ENCODE peak calls at places on chromosome 2, in eight cellular contexts. One of them, this sample, is unnamed.

GRCh38 chr2:72629062-72629461 is 196.8 kb downstream of the EXOC6B start:
- DNase-seq in colonic mucosa: no peak
- DNase-seq in neural progenitor cell: no peak
- DNase-seq in GM23248: peak
- DNase-seq in HCT116: no peak
- DNase-seq in NT2/D1: no peak
- DNase-seq in mesendoderm: no peak
- DNase-seq in adipocyte: peak
- DNase-seq in this sample: no peak

GRCh38 chr2:238793351-238793750 is 54.5 kb upstream of the TWIST2 start:
- DNase-seq in colonic mucosa: no peak
- DNase-seq in neural progenitor cell: no peak
- DNase-seq in GM23248: no peak
- DNase-seq in HCT116: no peak
- DNase-seq in NT2/D1: no peak
- DNase-seq in mesendoderm: no peak
- DNase-seq in adipocyte: no peak
- DNase-seq in this sample: no peak

GRCh38 chr2:130986890-130987493 is 106.3 kb downstream of the FAM168B start:
- DNase-seq in colonic mucosa: no peak
- DNase-seq in neural progenitor cell: no peak
- DNase-seq in GM23248: no peak
- DNase-seq in HCT116: no peak
- DNase-seq in NT2/D1: no peak
- DNase-seq in mesendoderm: no peak
- DNase-seq in adipocyte: no peak
- DNase-seq in this sample: no peak

GRCh38 chr2:56741601-56742102 is 557.9 kb downstream of the CCDC85A start:
- DNase-seq in colonic mucosa: no peak
- DNase-seq in neural progenitor cell: no peak
- DNase-seq in GM23248: peak
- DNase-seq in HCT116: peak
- DNase-seq in NT2/D1: peak
- DNase-seq in mesendoderm: peak
- DNase-seq in adipocyte: peak
- DNase-seq in this sample: no peak

GRCh38 chr2:174597347-174598047 is at the start of gene WIPF1:
- DNase-seq in colonic mucosa: peak
- DNase-seq in neural progenitor cell: no peak
- DNase-seq in GM23248: peak
- DNase-seq in HCT116: no peak
- DNase-seq in NT2/D1: no peak
- DNase-seq in mesendoderm: no peak
- DNase-seq in adipocyte: peak
- DNase-seq in this sample: no peak

GRCh38 chr2:58448065-58448507 is 207.0 kb upstream of the FANCL start:
- DNase-seq in colonic mucosa: peak
- DNase-seq in neural progenitor cell: peak
- DNase-seq in GM23248: peak
- DNase-seq in HCT116: peak
- DNase-seq in NT2/D1: peak
- DNase-seq in mesendoderm: peak
- DNase-seq in adipocyte: peak
- DNase-seq in this sample: peak

GRCh38 chr2:199443589-199444130 is 14.1 kb downstream of the SATB2 start:
- DNase-seq in colonic mucosa: no peak
- DNase-seq in neural progenitor cell: no peak
- DNase-seq in GM23248: peak
- DNase-seq in HCT116: no peak
- DNase-seq in NT2/D1: no peak
- DNase-seq in mesendoderm: no peak
- DNase-seq in adipocyte: peak
- DNase-seq in this sample: no peak

GRCh38 chr2:213238753-213239591 is 45.3 kb upstream of the SPAG16 start:
- DNase-seq in colonic mucosa: no peak
- DNase-seq in neural progenitor cell: no peak
- DNase-seq in GM23248: peak
- DNase-seq in HCT116: peak
- DNase-seq in NT2/D1: no peak
- DNase-seq in mesendoderm: no peak
- DNase-seq in adipocyte: peak
- DNase-seq in this sample: no peak

GRCh38 chr2:75632091-75632704 is 14.4 kb upstream of the MRPL19 start:
- DNase-seq in colonic mucosa: no peak
- DNase-seq in neural progenitor cell: no peak
- DNase-seq in GM23248: peak
- DNase-seq in HCT116: no peak
- DNase-seq in NT2/D1: no peak
- DNase-seq in mesendoderm: peak
- DNase-seq in adipocyte: peak
- DNase-seq in this sample: no peak

GRCh38 chr2:150355440-150355839 is 132.0 kb downstream of the RND3 start:
- DNase-seq in colonic mucosa: no peak
- DNase-seq in neural progenitor cell: no peak
- DNase-seq in GM23248: no peak
- DNase-seq in HCT116: no peak
- DNase-seq in NT2/D1: no peak
- DNase-seq in mesendoderm: peak
- DNase-seq in adipocyte: no peak
- DNase-seq in this sample: no peak

GRCh38 chr2:161019311-161019710 is 140.9 kb upstream of the TANK start:
- DNase-seq in colonic mucosa: no peak
- DNase-seq in neural progenitor cell: no peak
- DNase-seq in GM23248: no peak
- DNase-seq in HCT116: no peak
- DNase-seq in NT2/D1: no peak
- DNase-seq in mesendoderm: no peak
- DNase-seq in adipocyte: no peak
- DNase-seq in this sample: no peak

GRCh38 chr2:47119001-47119400 is 36.1 kb downstream of the STPG4 start:
- DNase-seq in colonic mucosa: no peak
- DNase-seq in neural progenitor cell: no peak
- DNase-seq in GM23248: peak
- DNase-seq in HCT116: no peak
- DNase-seq in NT2/D1: no peak
- DNase-seq in mesendoderm: no peak
- DNase-seq in adipocyte: peak
- DNase-seq in this sample: no peak

GRCh38 chr2:7012141-7012809 is 95.1 kb downstream of the RNF144A start:
- DNase-seq in colonic mucosa: no peak
- DNase-seq in neural progenitor cell: no peak
- DNase-seq in GM23248: peak
- DNase-seq in HCT116: no peak
- DNase-seq in NT2/D1: no peak
- DNase-seq in mesendoderm: no peak
- DNase-seq in adipocyte: peak
- DNase-seq in this sample: no peak

GRCh38 chr2:32902986-32903385 is 43.8 kb upstream of the LTBP1 start:
- DNase-seq in colonic mucosa: no peak
- DNase-seq in neural progenitor cell: no peak
- DNase-seq in GM23248: no peak
- DNase-seq in HCT116: no peak
- DNase-seq in NT2/D1: no peak
- DNase-seq in mesendoderm: no peak
- DNase-seq in adipocyte: no peak
- DNase-seq in this sample: no peak

GRCh38 chr2:36403675-36404230 is 48.2 kb downstream of the CRIM1 start:
- DNase-seq in colonic mucosa: no peak
- DNase-seq in neural progenitor cell: no peak
- DNase-seq in GM23248: peak
- DNase-seq in HCT116: peak
- DNase-seq in NT2/D1: no peak
- DNase-seq in mesendoderm: peak
- DNase-seq in adipocyte: peak
- DNase-seq in this sample: no peak
- H3K4me3 ChIP-seq in colonic mucosa: no peak
- H3K4me3 ChIP-seq in neural progenitor cell: no peak
- H3K4me3 ChIP-seq in GM23248: no peak
- H3K4me3 ChIP-seq in HCT116: peak
- H3K4me3 ChIP-seq in NT2/D1: no peak
- H3K4me3 ChIP-seq in mesendoderm: no peak
- H3K4me3 ChIP-seq in adipocyte: no peak
- H3K4me3 ChIP-seq in this sample: no peak

DNA sequence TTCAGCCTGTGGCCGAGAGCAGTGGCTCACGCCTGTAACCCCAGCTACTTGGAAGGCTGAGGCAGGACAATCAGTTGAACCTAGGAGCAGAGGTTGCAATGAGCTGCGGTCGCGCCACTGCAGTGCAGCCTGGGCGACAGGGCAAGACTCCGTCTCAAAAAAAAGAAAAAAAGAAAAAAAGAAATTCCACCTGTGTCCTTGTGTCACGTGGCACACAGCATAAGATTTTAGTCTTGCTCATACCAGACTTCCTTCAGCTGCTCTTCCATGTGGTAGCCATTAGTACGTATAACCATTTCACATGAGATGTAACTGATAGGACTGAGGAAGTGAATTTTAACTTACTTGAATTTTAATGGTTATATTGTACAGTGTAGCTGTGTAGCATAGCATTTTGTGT is 4.0 kb downstream of the NOP58 start:
- DNase-seq in colonic mucosa: no peak
- DNase-seq in neural progenitor cell: no peak
- DNase-seq in GM23248: peak
- DNase-seq in HCT116: no peak
- DNase-seq in NT2/D1: no peak
- DNase-seq in mesendoderm: no peak
- DNase-seq in adipocyte: peak
- DNase-seq in this sample: no peak
- H3K9ac ChIP-seq in colonic mucosa: no peak
- H3K9ac ChIP-seq in neural progenitor cell: no peak
- H3K9ac ChIP-seq in GM23248: no peak
- H3K9ac ChIP-seq in HCT116: no peak
- H3K9ac ChIP-seq in NT2/D1: no peak
- H3K9ac ChIP-seq in mesendoderm: no peak
- H3K9ac ChIP-seq in adipocyte: no peak
- H3K9ac ChIP-seq in this sample: no peak

GRCh38 chr2:12057436-12058166 is 311.2 kb downstream of the LPIN1 start:
- DNase-seq in colonic mucosa: peak
- DNase-seq in neural progenitor cell: no peak
- DNase-seq in GM23248: no peak
- DNase-seq in HCT116: no peak
- DNase-seq in NT2/D1: peak
- DNase-seq in mesendoderm: no peak
- DNase-seq in adipocyte: no peak
- DNase-seq in this sample: no peak
- H3K4me3 ChIP-seq in colonic mucosa: no peak
- H3K4me3 ChIP-seq in neural progenitor cell: no peak
- H3K4me3 ChIP-seq in GM23248: no peak
- H3K4me3 ChIP-seq in HCT116: no peak
- H3K4me3 ChIP-seq in NT2/D1: no peak
- H3K4me3 ChIP-seq in mesendoderm: no peak
- H3K4me3 ChIP-seq in adipocyte: no peak
- H3K4me3 ChIP-seq in this sample: no peak

GRCh38 chr2:153477096-153477555 is 1.4 kb downstream of the RPRM start:
- DNase-seq in colonic mucosa: no peak
- DNase-seq in neural progenitor cell: peak
- DNase-seq in GM23248: peak
- DNase-seq in HCT116: no peak
- DNase-seq in NT2/D1: no peak
- DNase-seq in mesendoderm: peak
- DNase-seq in adipocyte: no peak
- DNase-seq in this sample: no peak
- H3K9ac ChIP-seq in colonic mucosa: no peak
- H3K9ac ChIP-seq in neural progenitor cell: no peak
- H3K9ac ChIP-seq in GM23248: no peak
- H3K9ac ChIP-seq in HCT116: no peak
- H3K9ac ChIP-seq in NT2/D1: peak
- H3K9ac ChIP-seq in mesendoderm: peak
- H3K9ac ChIP-seq in adipocyte: no peak
- H3K9ac ChIP-seq in this sample: no peak

GRCh38 chr2:232318175-232318855 is 60.2 kb upstream of the ALPP start:
- DNase-seq in colonic mucosa: no peak
- DNase-seq in neural progenitor cell: no peak
- DNase-seq in GM23248: no peak
- DNase-seq in HCT116: no peak
- DNase-seq in NT2/D1: no peak
- DNase-seq in mesendoderm: no peak
- DNase-seq in adipocyte: no peak
- DNase-seq in this sample: no peak

GRCh38 chr2:232319117-232320037 is 59.2 kb upstream of the ALPP start:
- DNase-seq in colonic mucosa: no peak
- DNase-seq in neural progenitor cell: no peak
- DNase-seq in GM23248: no peak
- DNase-seq in HCT116: no peak
- DNase-seq in NT2/D1: no peak
- DNase-seq in mesendoderm: no peak
- DNase-seq in adipocyte: no peak
- DNase-seq in this sample: no peak

GRCh38 chr2:232315049-232315922 is 63.3 kb upstream of the ALPP start:
- DNase-seq in colonic mucosa: no peak
- DNase-seq in neural progenitor cell: no peak
- DNase-seq in GM23248: peak
- DNase-seq in HCT116: no peak
- DNase-seq in NT2/D1: no peak
- DNase-seq in mesendoderm: peak
- DNase-seq in adipocyte: no peak
- DNase-seq in this sample: no peak

GRCh38 chr2:232315923-232316299 is 62.6 kb upstream of the ALPP start:
- DNase-seq in colonic mucosa: no peak
- DNase-seq in neural progenitor cell: no peak
- DNase-seq in GM23248: no peak
- DNase-seq in HCT116: no peak
- DNase-seq in NT2/D1: no peak
- DNase-seq in mesendoderm: no peak
- DNase-seq in adipocyte: no peak
- DNase-seq in this sample: no peak

GRCh38 chr2:232316382-232317190 is 62.0 kb upstream of the ALPP start:
- DNase-seq in colonic mucosa: no peak
- DNase-seq in neural progenitor cell: no peak
- DNase-seq in GM23248: no peak
- DNase-seq in HCT116: no peak
- DNase-seq in NT2/D1: no peak
- DNase-seq in mesendoderm: no peak
- DNase-seq in adipocyte: no peak
- DNase-seq in this sample: no peak
- H3K4me3 ChIP-seq in colonic mucosa: no peak
- H3K4me3 ChIP-seq in neural progenitor cell: no peak
- H3K4me3 ChIP-seq in GM23248: no peak
- H3K4me3 ChIP-seq in HCT116: no peak
- H3K4me3 ChIP-seq in NT2/D1: no peak
- H3K4me3 ChIP-seq in mesendoderm: no peak
- H3K4me3 ChIP-seq in adipocyte: no peak
- H3K4me3 ChIP-seq in this sample: no peak

DNA sequence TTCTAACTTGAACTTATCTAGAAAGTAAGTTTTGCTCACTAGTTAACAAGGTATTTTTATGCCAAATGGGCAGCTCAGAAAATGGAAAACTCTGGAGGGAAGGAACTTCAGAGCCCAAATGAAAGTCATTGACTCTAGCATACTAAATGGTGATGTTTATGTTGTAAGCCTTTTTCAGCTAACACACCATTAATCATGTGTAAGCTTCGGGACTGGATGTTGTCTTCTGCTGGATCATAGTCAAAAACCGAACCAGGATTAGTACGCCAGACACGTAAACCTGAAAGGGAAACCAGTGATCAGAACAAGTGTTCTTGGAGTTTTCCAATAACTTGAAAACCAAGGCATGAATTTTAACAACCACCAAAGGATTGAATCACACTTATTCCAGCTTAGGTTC is 81.8 kb downstream of the RIF1 start:
- DNase-seq in colonic mucosa: no peak
- DNase-seq in neural progenitor cell: no peak
- DNase-seq in GM23248: no peak
- DNase-seq in HCT116: no peak
- DNase-seq in NT2/D1: no peak
- DNase-seq in mesendoderm: no peak
- DNase-seq in adipocyte: no peak
- DNase-seq in this sample: no peak
- H3K9ac ChIP-seq in colonic mucosa: no peak
- H3K9ac ChIP-seq in neural progenitor cell: no peak
- H3K9ac ChIP-seq in GM23248: no peak
- H3K9ac ChIP-seq in HCT116: no peak
- H3K9ac ChIP-seq in NT2/D1: no peak
- H3K9ac ChIP-seq in mesendoderm: no peak
- H3K9ac ChIP-seq in adipocyte: no peak
- H3K9ac ChIP-seq in this sample: no peak

GRCh38 chr2:42493468-42493884 is 306 bp downstream of the KCNG3 start:
- DNase-seq in colonic mucosa: no peak
- DNase-seq in neural progenitor cell: no peak
- DNase-seq in GM23248: no peak
- DNase-seq in HCT116: no peak
- DNase-seq in NT2/D1: no peak
- DNase-seq in mesendoderm: no peak
- DNase-seq in adipocyte: no peak
- DNase-seq in this sample: no peak
- H3K4me3 ChIP-seq in colonic mucosa: peak
- H3K4me3 ChIP-seq in neural progenitor cell: peak
- H3K4me3 ChIP-seq in GM23248: peak
- H3K4me3 ChIP-seq in HCT116: peak
- H3K4me3 ChIP-seq in NT2/D1: peak
- H3K4me3 ChIP-seq in mesendoderm: peak
- H3K4me3 ChIP-seq in adipocyte: peak
- H3K4me3 ChIP-seq in this sample: peak